ENCODE peak calls at places on chromosomes 7 and 10, in four cellular contexts. One of them, this sample, is unnamed.

GRCh38 chr7:9022456-9022855 is 589.0 kb downstream of the NXPH1 start:
- DNase-seq in H9: no peak
- DNase-seq in trophoblast cell: no peak
- DNase-seq in IMR-90: no peak
- DNase-seq in this sample: no peak

GRCh38 chr7:103447073-103447960 is 1.3 kb upstream of the SLC26A5 start:
- DNase-seq in H9: peak; percentile 86
- DNase-seq in trophoblast cell: peak; percentile 71
- DNase-seq in IMR-90: peak; percentile 62
- DNase-seq in this sample: peak; percentile 39

GRCh38 chr7:66366701-66367100 is 161.6 kb downstream of the TPST1 start:
- DNase-seq in H9: no peak
- DNase-seq in trophoblast cell: peak; percentile 37
- DNase-seq in IMR-90: no peak
- DNase-seq in this sample: no peak

GRCh38 chr7:37411444-37412034 is 37.1 kb downstream of the ELMO1 start:
- DNase-seq in H9: no peak
- DNase-seq in trophoblast cell: no peak
- DNase-seq in IMR-90: no peak
- DNase-seq in this sample: no peak

GRCh38 chr7:149732611-149733010 is 40.8 kb downstream of the ZNF467 start:
- DNase-seq in H9: no peak
- DNase-seq in trophoblast cell: no peak
- DNase-seq in IMR-90: no peak
- DNase-seq in this sample: no peak

GRCh38 chr7:36045830-36046341 is 107.2 kb upstream of the EEPD1 start:
- DNase-seq in H9: peak; percentile 63
- DNase-seq in trophoblast cell: no peak
- DNase-seq in IMR-90: no peak
- DNase-seq in this sample: no peak

GRCh38 chr10:97596101-97597055 is 6.9 kb downstream of the C10orf62 start:
- DNase-seq in H9: no peak
- DNase-seq in trophoblast cell: peak; percentile 34
- DNase-seq in IMR-90: peak; percentile 86
- DNase-seq in this sample: peak; percentile 90

GRCh38 chr10:123848564-123849457 is 42.8 kb downstream of the CPXM2 start:
- DNase-seq in H9: no peak
- DNase-seq in trophoblast cell: no peak
- DNase-seq in IMR-90: no peak
- DNase-seq in this sample: no peak

GRCh38 chr7:1290262-1291039 is 57.8 kb downstream of the UNCX start:
- DNase-seq in H9: peak; percentile 54
- DNase-seq in trophoblast cell: no peak
- DNase-seq in IMR-90: no peak
- DNase-seq in this sample: peak; percentile 22

GRCh38 chr10:30806824-30807223 is 177.3 kb upstream of the LYZL2 start:
- DNase-seq in H9: no peak
- DNase-seq in trophoblast cell: no peak
- DNase-seq in IMR-90: no peak
- DNase-seq in this sample: no peak

GRCh38 chr7:99098824-99099498 is 44.9 kb downstream of the SMURF1 start:
- DNase-seq in H9: no peak
- DNase-seq in trophoblast cell: peak; percentile 90
- DNase-seq in IMR-90: no peak
- DNase-seq in this sample: peak; percentile 63

GRCh38 chr7:105743351-105743812 is 133.0 kb downstream of the ATXN7L1 start:
- DNase-seq in H9: no peak
- DNase-seq in trophoblast cell: peak; percentile 23
- DNase-seq in IMR-90: peak; percentile 5
- DNase-seq in this sample: no peak

GRCh38 chr10:25758041-25758457 is 176.0 kb upstream of the MYO3A start:
- DNase-seq in H9: peak; percentile 42
- DNase-seq in trophoblast cell: peak; percentile 88
- DNase-seq in IMR-90: no peak
- DNase-seq in this sample: no peak

GRCh38 chr10:103713676-103714075 is 141.7 kb downstream of the SH3PXD2A start:
- DNase-seq in H9: no peak
- DNase-seq in trophoblast cell: no peak
- DNase-seq in IMR-90: no peak
- DNase-seq in this sample: no peak

GRCh38 chr7:121428857-121429489 is 32.9 kb upstream of the FAM3C start:
- DNase-seq in H9: no peak
- DNase-seq in trophoblast cell: peak; percentile 87
- DNase-seq in IMR-90: peak; percentile 10
- DNase-seq in this sample: peak; percentile 45

GRCh38 chr7:152663101-152663740 is 12.7 kb downstream of the XRCC2 start:
- DNase-seq in H9: no peak
- DNase-seq in trophoblast cell: peak; percentile 80
- DNase-seq in IMR-90: no peak
- DNase-seq in this sample: no peak

GRCh38 chr10:86004310-86004709 is 362.3 kb downstream of the GRID1 start:
- DNase-seq in H9: no peak
- DNase-seq in trophoblast cell: no peak
- DNase-seq in IMR-90: no peak
- DNase-seq in this sample: no peak

GRCh38 chr7:39504963-39505362 is 61.2 kb upstream of the YAE1 start:
- DNase-seq in H9: no peak
- DNase-seq in trophoblast cell: peak; percentile 57
- DNase-seq in IMR-90: peak; percentile 40
- DNase-seq in this sample: peak; percentile 26

GRCh38 chr7:129168219-129168991 is 20.0 kb upstream of the SMO start:
- DNase-seq in H9: peak; percentile 58
- DNase-seq in trophoblast cell: no peak
- DNase-seq in IMR-90: no peak
- DNase-seq in this sample: peak; percentile 7

GRCh38 chr7:143285806-143286521 is 1.2 kb downstream of the TMEM139 start:
- DNase-seq in H9: no peak
- DNase-seq in trophoblast cell: no peak
- DNase-seq in IMR-90: no peak
- DNase-seq in this sample: no peak

GRCh38 chr10:117005454-117006055 is 568 bp upstream of the SHTN1 start:
- DNase-seq in H9: peak; percentile 65
- DNase-seq in trophoblast cell: peak; percentile 31
- DNase-seq in IMR-90: no peak
- DNase-seq in this sample: peak; percentile 29

GRCh38 chr10:101779544-101780186 is 3.6 kb downstream of the NPM3 start:
- DNase-seq in H9: peak; percentile 87
- DNase-seq in trophoblast cell: peak; percentile 88
- DNase-seq in IMR-90: peak; percentile 46
- DNase-seq in this sample: peak; percentile 70

GRCh38 chr7:2198206-2198605 is 34.5 kb downstream of the MAD1L1 start:
- DNase-seq in H9: peak; percentile 28
- DNase-seq in trophoblast cell: no peak
- DNase-seq in IMR-90: no peak
- DNase-seq in this sample: no peak

DNA sequence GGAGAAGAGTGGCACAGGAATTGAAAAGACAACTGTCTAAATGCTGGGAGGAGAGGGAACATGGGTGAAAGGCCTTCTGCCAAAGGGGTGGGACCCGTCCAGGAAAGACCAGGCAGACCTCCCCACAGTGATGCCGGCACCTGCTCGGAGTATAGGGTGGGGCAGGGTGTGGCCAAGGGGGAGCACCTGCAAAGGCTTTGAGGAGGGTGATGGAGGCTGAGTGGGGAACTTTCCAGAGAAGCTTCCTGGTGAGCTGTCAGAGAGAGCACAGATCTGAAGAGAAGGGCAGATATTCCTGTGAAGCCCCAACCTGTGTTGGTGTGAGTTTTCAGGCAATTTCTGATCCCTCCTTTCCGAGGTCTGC is 263.4 kb upstream of the GRB10 start:
- DNase-seq in H9: no peak
- DNase-seq in trophoblast cell: no peak
- DNase-seq in IMR-90: no peak
- DNase-seq in this sample: no peak
- H3K4ac ChIP-seq in H9: no peak overlapping the region
- H3K4ac ChIP-seq in trophoblast cell: no peak overlapping the region
- H3K4ac ChIP-seq in IMR-90: peak overlapping the region; percentile 42
- H3K4ac ChIP-seq in this sample: no peak overlapping the region

GRCh38 chr10:954396-954795 is 22.9 kb upstream of the LARP4B start:
- DNase-seq in H9: no peak
- DNase-seq in trophoblast cell: no peak
- DNase-seq in IMR-90: no peak
- DNase-seq in this sample: no peak

GRCh38 chr10:955127-955819 is 23.8 kb upstream of the LARP4B start:
- DNase-seq in H9: no peak
- DNase-seq in trophoblast cell: no peak
- DNase-seq in IMR-90: no peak
- DNase-seq in this sample: no peak

GRCh38 chr10:955820-956217 is 24.3 kb upstream of the LARP4B start:
- DNase-seq in H9: no peak
- DNase-seq in trophoblast cell: no peak
- DNase-seq in IMR-90: no peak
- DNase-seq in this sample: no peak

GRCh38 chr10:958106-958505 is 26.6 kb upstream of the LARP4B start:
- DNase-seq in H9: no peak
- DNase-seq in trophoblast cell: no peak
- DNase-seq in IMR-90: no peak
- DNase-seq in this sample: no peak

DNA sequence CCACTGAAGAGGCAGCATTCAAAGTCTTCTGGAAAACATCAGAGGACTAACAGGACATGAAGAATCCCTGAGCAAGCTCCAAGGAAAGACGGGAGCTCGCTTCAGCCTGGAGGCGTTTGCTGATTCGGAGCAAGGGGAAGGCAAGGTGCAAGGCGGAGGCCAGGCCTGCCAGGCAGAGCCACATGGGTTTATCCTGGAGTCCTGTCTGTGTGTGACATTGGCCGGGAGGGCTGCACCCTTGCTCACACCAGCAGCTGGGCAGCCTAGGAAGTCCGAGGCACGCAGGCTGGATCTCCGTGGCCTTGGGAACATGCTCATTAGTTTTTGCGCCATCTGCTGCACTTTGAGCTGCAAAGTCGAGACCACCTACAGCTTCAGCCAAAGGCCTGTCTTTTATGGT is 22.3 kb upstream of the LARP4B start:
- DNase-seq in H9: no peak
- DNase-seq in trophoblast cell: no peak
- DNase-seq in IMR-90: no peak
- DNase-seq in this sample: no peak
- H2AK5ac ChIP-seq in H9: no peak overlapping the region
- H2AK5ac ChIP-seq in trophoblast cell: no peak overlapping the region
- H2AK5ac ChIP-seq in IMR-90: no peak overlapping the region
- H2AK5ac ChIP-seq in this sample: no peak overlapping the region

DNA sequence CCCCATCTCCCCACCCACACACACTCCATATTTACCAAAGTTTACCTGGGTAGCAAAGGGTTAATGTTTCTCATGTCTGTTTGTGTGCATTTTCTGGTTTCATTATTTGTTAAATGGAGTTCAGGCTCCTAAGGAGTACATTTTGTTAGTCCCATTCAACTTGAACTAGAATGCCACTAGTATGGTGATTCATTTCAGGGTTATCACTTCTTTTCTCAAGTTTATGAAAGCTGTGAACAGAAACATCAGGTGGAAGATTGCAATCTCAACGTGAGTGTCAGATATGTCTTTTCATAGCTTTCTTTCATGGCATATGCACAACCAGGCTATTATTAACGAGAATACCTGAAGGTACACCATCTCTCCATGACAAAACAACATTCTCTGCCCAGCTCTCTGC is 1027.5 kb downstream of the GATA3 start:
- DNase-seq in H9: no peak
- DNase-seq in trophoblast cell: no peak
- DNase-seq in IMR-90: no peak
- DNase-seq in this sample: no peak
- H3K4ac ChIP-seq in H9: no peak overlapping the region
- H3K4ac ChIP-seq in trophoblast cell: no peak overlapping the region
- H3K4ac ChIP-seq in IMR-90: no peak overlapping the region
- H3K4ac ChIP-seq in this sample: no peak overlapping the region

GRCh38 chr7:30911133-30911532 is 520 bp upstream of the AQP1 start:
- DNase-seq in H9: no peak
- DNase-seq in trophoblast cell: no peak
- DNase-seq in IMR-90: no peak
- DNase-seq in this sample: no peak
- H2AK5ac ChIP-seq in H9: no peak overlapping the region
- H2AK5ac ChIP-seq in trophoblast cell: no peak overlapping the region
- H2AK5ac ChIP-seq in IMR-90: no peak overlapping the region
- H2AK5ac ChIP-seq in this sample: peak overlapping the region; percentile 49

GRCh38 chr10:79068562-79069324 is at the start of gene ZMIZ1:
- DNase-seq in H9: peak; percentile 89
- DNase-seq in trophoblast cell: peak; percentile 97
- DNase-seq in IMR-90: peak; percentile 93
- DNase-seq in this sample: peak; percentile 96
- H3K4ac ChIP-seq in H9: no peak within 1 kb of the TSS
- H3K4ac ChIP-seq in trophoblast cell: peak within 1 kb of the TSS; percentile 100
- H3K4ac ChIP-seq in IMR-90: peak within 1 kb of the TSS; percentile 98
- H3K4ac ChIP-seq in this sample: peak within 1 kb of the TSS; percentile 82

GRCh38 chr7:4233621-4234497 is 448.2 kb upstream of the FOXK1 start:
- DNase-seq in H9: no peak
- DNase-seq in trophoblast cell: no peak
- DNase-seq in IMR-90: no peak
- DNase-seq in this sample: no peak
- H2AK5ac ChIP-seq in H9: no peak overlapping the region
- H2AK5ac ChIP-seq in trophoblast cell: no peak overlapping the region
- H2AK5ac ChIP-seq in IMR-90: no peak overlapping the region
- H2AK5ac ChIP-seq in this sample: no peak overlapping the region

GRCh38 chr7:94578615-94579014 is 69.0 kb downstream of the CASD1 start:
- DNase-seq in H9: no peak
- DNase-seq in trophoblast cell: no peak
- DNase-seq in IMR-90: no peak
- DNase-seq in this sample: no peak
- H3K4ac ChIP-seq in H9: no peak overlapping the region
- H3K4ac ChIP-seq in trophoblast cell: no peak overlapping the region
- H3K4ac ChIP-seq in IMR-90: no peak overlapping the region
- H3K4ac ChIP-seq in this sample: no peak overlapping the region

GRCh38 chr10:42951486-42952251 is 125.2 kb upstream of the RET start:
- DNase-seq in H9: peak; percentile 78
- DNase-seq in trophoblast cell: peak; percentile 28
- DNase-seq in IMR-90: no peak
- DNase-seq in this sample: no peak
- H2AK5ac ChIP-seq in H9: no peak overlapping the region
- H2AK5ac ChIP-seq in trophoblast cell: no peak overlapping the region
- H2AK5ac ChIP-seq in IMR-90: no peak overlapping the region
- H2AK5ac ChIP-seq in this sample: no peak overlapping the region

GRCh38 chr7:158431941-158432347 is 155.7 kb downstream of the PTPRN2 start:
- DNase-seq in H9: no peak
- DNase-seq in trophoblast cell: no peak
- DNase-seq in IMR-90: peak; percentile 28
- DNase-seq in this sample: peak; percentile 71

GRCh38 chr7:158430308-158431034 is 157.2 kb downstream of the PTPRN2 start:
- DNase-seq in H9: no peak
- DNase-seq in trophoblast cell: no peak
- DNase-seq in IMR-90: no peak
- DNase-seq in this sample: no peak

GRCh38 chr7:158432369-158433270 is 155.0 kb downstream of the PTPRN2 start:
- DNase-seq in H9: no peak
- DNase-seq in trophoblast cell: peak; percentile 20
- DNase-seq in IMR-90: no peak
- DNase-seq in this sample: peak; percentile 19

GRCh38 chr7:158428842-158429753 is 158.5 kb downstream of the PTPRN2 start:
- DNase-seq in H9: no peak
- DNase-seq in trophoblast cell: no peak
- DNase-seq in IMR-90: no peak
- DNase-seq in this sample: no peak

GRCh38 chr7:158431055-158431940 is 156.3 kb downstream of the PTPRN2 start:
- DNase-seq in H9: no peak
- DNase-seq in trophoblast cell: no peak
- DNase-seq in IMR-90: no peak
- DNase-seq in this sample: no peak
- H3K4ac ChIP-seq in H9: no peak overlapping the region
- H3K4ac ChIP-seq in trophoblast cell: no peak overlapping the region
- H3K4ac ChIP-seq in IMR-90: no peak overlapping the region
- H3K4ac ChIP-seq in this sample: no peak overlapping the region